ENCODE peak calls at places on chromosomes 7 and 10, in ten cellular contexts. L, Z, R, B, X, Q, V, I, N and Y are unnamed samples.

GRCh38 chr10:25059990-25060389 is 43.6 kb downstream of the THNSL1 start:
- DNase-seq in I (peak; percentile 65), R (peak; percentile 82), V (peak; percentile 38), N (peak; percentile 66), Q (peak; percentile 72), B (no peak), Z (peak; percentile 68), L (peak; percentile 58), X (peak; percentile 75), Y (peak; percentile 71)

GRCh38 chr10:124705021-124705740 is 39.0 kb downstream of the FAM53B start:
- DNase-seq in X (no peak), Z (no peak), N (no peak), L (no peak), Q (no peak), V (no peak), R (no peak), B (no peak), I (no peak), Y (peak; percentile 56)

GRCh38 chr10:83225781-83226180 is 913.5 kb upstream of the GHITM start:
- DNase-seq in V (no peak), Z (no peak), I (no peak), N (no peak), Q (no peak), B (no peak), L (no peak), X (no peak), R (no peak), Y (no peak)

GRCh38 chr10:133012573-133013359 is 70.4 kb upstream of the CFAP46 start:
- DNase-seq in L (no peak), N (peak; percentile 33), X (no peak), V (no peak), I (peak; percentile 16), R (no peak), B (no peak), Z (peak; percentile 59), Q (peak; percentile 69), Y (no peak)

GRCh38 chr10:55019461-55019860 is 218.4 kb upstream of the PCDH15 start:
- DNase-seq in Q (no peak), X (no peak), N (no peak), L (no peak), Z (no peak), V (no peak), I (no peak), R (no peak), B (no peak), Y (no peak)

GRCh38 chr10:28302012-28302667 is 724 bp downstream of the MPP7 start:
- DNase-seq in L (no peak), Z (no peak), Q (no peak), N (peak; percentile 43), R (no peak), X (no peak), V (peak; percentile 16), B (no peak), I (peak; percentile 14), Y (no peak)

GRCh38 chr7:79893991-79894390 is 240.6 kb upstream of the GNAI1 start:
- DNase-seq in N (no peak), R (no peak), V (no peak), I (no peak), X (peak; percentile 48), L (no peak), B (no peak), Q (no peak), Z (no peak), Y (no peak)

GRCh38 chr7:130741336-130741995 is 7.5 kb upstream of the KLF14 start:
- DNase-seq in Q (no peak), X (no peak), R (no peak), N (no peak), I (no peak), Z (no peak), B (no peak), L (no peak), V (no peak), Y (no peak)

GRCh38 chr10:8331387-8331786 is 276.9 kb downstream of the GATA3 start:
- DNase-seq in R (no peak), X (no peak), Q (no peak), V (no peak), N (no peak), B (no peak), Z (no peak), I (no peak), L (no peak), Y (no peak)

GRCh38 chr7:44084695-44085094 is 2.4 kb upstream of the POLM start:
- DNase-seq in X (peak; percentile 39), R (no peak), I (no peak), B (no peak), Z (no peak), L (no peak), V (no peak), Q (no peak), N (no peak), Y (no peak)

GRCh38 chr7:38303866-38304265 is 30.4 kb upstream of the TARP start:
- DNase-seq in Z (no peak), R (no peak), Q (no peak), N (no peak), B (no peak), V (no peak), X (no peak), L (no peak), I (no peak), Y (no peak)

GRCh38 chr10:76160758-76161555 is 729.5 kb downstream of the LRMDA start:
- DNase-seq in X (no peak), V (no peak), Z (no peak), Q (no peak), R (no peak), B (no peak), I (no peak), N (no peak), L (no peak), Y (no peak)

GRCh38 chr10:11404931-11405330 is 206.5 kb downstream of the USP6NL start:
- DNase-seq in L (no peak), X (no peak), Q (no peak), B (peak; percentile 26), N (no peak), Z (no peak), I (no peak), V (no peak), R (no peak), Y (no peak)

GRCh38 chr7:32074787-32075570 is 4.8 kb upstream of the PDE1C start:
- DNase-seq in Q (no peak), R (no peak), I (no peak), Z (no peak), B (no peak), N (no peak), L (no peak), V (no peak), X (no peak), Y (no peak)

GRCh38 chr10:96846926-96847325 is 14.8 kb downstream of the LCOR start:
- DNase-seq in B (no peak), N (no peak), R (no peak), I (no peak), Q (no peak), X (no peak), L (no peak), V (no peak), Z (no peak), Y (no peak)

DNA sequence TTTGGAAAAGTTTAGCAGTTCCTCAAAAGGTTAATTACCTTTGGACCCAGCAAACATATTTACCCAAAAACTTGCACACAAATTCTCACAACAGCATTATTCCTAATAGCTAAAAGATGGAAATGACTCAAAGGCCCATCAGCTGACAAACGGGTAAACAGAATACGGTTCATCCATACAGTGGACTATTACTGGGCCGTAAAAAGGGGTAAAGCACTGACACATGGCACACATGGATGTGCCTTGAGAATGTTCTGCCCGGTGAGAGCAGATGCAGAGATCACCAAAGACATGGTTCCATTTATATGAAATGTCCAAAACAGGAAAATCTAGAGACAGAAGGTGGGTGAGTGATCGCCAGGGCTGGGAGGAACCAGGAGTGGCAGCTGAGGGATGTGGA is 95.2 kb upstream of the DNAJB6 start:
- DNase-seq in Q (no peak), N (no peak), R (no peak), I (no peak), Z (no peak), V (no peak), L (no peak), X (no peak), B (no peak), Y (no peak)
- TF ChIP-seq POLR2A in Q (no peak), N (no peak), R (no peak), I (no peak), Z (no peak), V (no peak), L (no peak), X (no peak), B (no peak), Y (no peak)

DNA sequence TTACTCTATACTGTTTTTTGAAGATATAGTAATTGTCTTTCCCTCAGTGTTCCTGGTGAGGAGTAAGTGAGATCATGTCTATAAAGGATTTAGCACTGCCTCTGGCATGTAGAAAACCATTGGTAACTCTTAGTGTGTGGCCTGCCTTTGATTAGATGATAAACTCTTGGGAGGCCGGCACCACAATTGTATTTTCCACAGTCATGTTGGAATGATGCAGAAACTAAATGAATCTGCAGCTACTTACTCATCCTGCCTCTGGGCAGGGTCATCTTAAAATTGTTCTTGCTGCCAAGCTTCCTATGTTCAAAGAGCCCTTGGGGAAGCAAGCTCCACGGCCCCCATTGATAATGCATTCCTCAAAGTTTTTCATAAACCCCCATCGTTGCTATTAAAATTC is 204.6 kb downstream of the ANKRD7 start:
- DNase-seq in I (no peak), B (no peak), Q (no peak), Z (no peak), R (no peak), V (no peak), L (no peak), N (no peak), X (no peak), Y (no peak)
- TF ChIP-seq POLR2A in I (no peak), B (no peak), Q (no peak), Z (no peak), R (no peak), V (no peak), L (no peak), N (no peak), X (no peak), Y (no peak)

DNA sequence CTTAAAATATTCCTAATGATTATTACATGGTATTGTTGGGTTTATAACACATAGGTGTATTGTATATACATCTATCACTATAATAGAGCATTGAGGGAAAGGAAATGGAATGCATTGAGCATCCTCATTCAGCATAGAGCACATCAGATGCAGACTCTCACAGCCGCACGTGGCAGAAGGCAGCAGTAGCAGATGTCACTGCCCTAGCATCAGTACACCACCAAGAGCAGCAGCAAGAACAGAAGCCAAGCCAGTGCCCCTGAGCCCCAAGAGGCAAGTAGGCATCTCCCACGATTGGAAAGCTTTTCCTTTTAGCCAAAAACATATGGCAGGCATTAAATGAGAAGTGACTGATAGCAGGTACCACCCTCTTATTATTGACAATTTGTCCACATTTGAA is 510.0 kb downstream of the TNS3 start:
- DNase-seq in B (no peak), V (no peak), N (no peak), Q (no peak), Z (no peak), X (no peak), L (no peak), I (no peak), R (no peak), Y (no peak)
- TF ChIP-seq POLR2A in B (no peak), V (no peak), N (no peak), Q (no peak), Z (no peak), X (no peak), L (no peak), I (no peak), R (no peak), Y (no peak)

DNA sequence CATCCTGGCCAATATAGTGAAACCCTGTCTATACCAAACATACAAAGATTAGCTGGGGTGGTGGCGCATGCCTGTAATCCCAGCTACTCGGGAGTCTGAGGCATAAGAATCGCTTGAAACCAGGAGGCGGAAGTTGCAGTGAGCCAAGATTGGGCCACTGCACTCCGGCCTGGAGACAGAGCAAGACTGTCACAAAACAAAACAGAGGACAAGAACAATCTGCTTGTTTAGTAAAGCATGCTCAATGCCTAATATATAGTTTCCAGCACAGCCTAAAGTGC is 1.8 kb upstream of the SEC24C start:
- DNase-seq in B (no peak), X (no peak), L (no peak), Z (no peak), V (no peak), N (no peak), R (no peak), Q (no peak), I (no peak), Y (no peak)
- TF ChIP-seq POLR2A in B (no peak), X (no peak), L (no peak), Z (no peak), V (no peak), N (no peak), R (no peak), Q (no peak), I (no peak), Y (no peak)